ENCODE peak calls at places on chromosomes 16 and 17, in five cellular contexts. One of them, this sample, is unnamed.

GRCh38 chr16:52532384-52532783 is 14.6 kb downstream of the TOX3 start:
- DNase-seq in LNCaP clone FGC: no peak
- DNase-seq in A549: no peak
- DNase-seq in progenitor cell of endocrine pancreas: no peak
- DNase-seq in esophagus squamous epithelium: no peak
- DNase-seq in this sample: no peak

GRCh38 chr17:39618252-39618913 is 8.4 kb upstream of the PPP1R1B start:
- DNase-seq in LNCaP clone FGC: no peak
- DNase-seq in A549: no peak
- DNase-seq in progenitor cell of endocrine pancreas: no peak
- DNase-seq in esophagus squamous epithelium: no peak
- DNase-seq in this sample: no peak

GRCh38 chr17:57985675-57985974 is 2.4 kb downstream of the VEZF1 start:
- DNase-seq in LNCaP clone FGC: no peak
- DNase-seq in A549: peak; percentile 43
- DNase-seq in progenitor cell of endocrine pancreas: no peak
- DNase-seq in esophagus squamous epithelium: no peak
- DNase-seq in this sample: no peak

GRCh38 chr17:66422181-66422580 is 119.8 kb downstream of the PRKCA start:
- DNase-seq in LNCaP clone FGC: no peak
- DNase-seq in A549: peak; percentile 33
- DNase-seq in progenitor cell of endocrine pancreas: no peak
- DNase-seq in esophagus squamous epithelium: no peak
- DNase-seq in this sample: no peak

GRCh38 chr17:7404737-7405412 is 978 bp upstream of the TMEM256 start:
- DNase-seq in LNCaP clone FGC: no peak
- DNase-seq in A549: no peak
- DNase-seq in progenitor cell of endocrine pancreas: no peak
- DNase-seq in esophagus squamous epithelium: no peak
- DNase-seq in this sample: peak; percentile 16

GRCh38 chr16:84732674-84733352 is 33.0 kb downstream of the USP10 start:
- DNase-seq in LNCaP clone FGC: peak; percentile 93
- DNase-seq in A549: peak; percentile 63
- DNase-seq in progenitor cell of endocrine pancreas: no peak
- DNase-seq in esophagus squamous epithelium: no peak
- DNase-seq in this sample: no peak

GRCh38 chr17:6420173-6420641 is 14.7 kb downstream of the AIPL1 start:
- DNase-seq in LNCaP clone FGC: no peak
- DNase-seq in A549: peak; percentile 44
- DNase-seq in progenitor cell of endocrine pancreas: peak; percentile 38
- DNase-seq in esophagus squamous epithelium: no peak
- DNase-seq in this sample: peak; percentile 37

GRCh38 chr17:7336240-7337175 is at the start of gene ACAP1:
- DNase-seq in LNCaP clone FGC: no peak
- DNase-seq in A549: no peak
- DNase-seq in progenitor cell of endocrine pancreas: no peak
- DNase-seq in esophagus squamous epithelium: no peak
- DNase-seq in this sample: no peak

GRCh38 chr16:3188925-3189825 is 1.2 kb downstream of the OR1F1 start:
- DNase-seq in LNCaP clone FGC: no peak
- DNase-seq in A549: peak; percentile 91
- DNase-seq in progenitor cell of endocrine pancreas: no peak
- DNase-seq in esophagus squamous epithelium: no peak
- DNase-seq in this sample: peak; percentile 55

GRCh38 chr16:65117701-65118448 is 4.0 kb downstream of the CDH11 start:
- DNase-seq in LNCaP clone FGC: peak; percentile 27
- DNase-seq in A549: peak; percentile 70
- DNase-seq in progenitor cell of endocrine pancreas: peak; percentile 58
- DNase-seq in esophagus squamous epithelium: no peak
- DNase-seq in this sample: peak; percentile 67

GRCh38 chr16:12651765-12652531 is 151.7 kb downstream of the CPPED1 start:
- DNase-seq in LNCaP clone FGC: no peak
- DNase-seq in A549: no peak
- DNase-seq in progenitor cell of endocrine pancreas: no peak
- DNase-seq in esophagus squamous epithelium: no peak
- DNase-seq in this sample: no peak

GRCh38 chr17:13531701-13532100 is 70.0 kb downstream of the HS3ST3A1 start:
- DNase-seq in LNCaP clone FGC: no peak
- DNase-seq in A549: no peak
- DNase-seq in progenitor cell of endocrine pancreas: no peak
- DNase-seq in esophagus squamous epithelium: no peak
- DNase-seq in this sample: no peak

GRCh38 chr16:56424791-56425438 is 430 bp downstream of the AMFR start:
- DNase-seq in LNCaP clone FGC: no peak
- DNase-seq in A549: no peak
- DNase-seq in progenitor cell of endocrine pancreas: peak; percentile 53
- DNase-seq in esophagus squamous epithelium: no peak
- DNase-seq in this sample: peak; percentile 36

GRCh38 chr17:46908352-46908751 is 14.6 kb upstream of the GOSR2 start:
- DNase-seq in LNCaP clone FGC: no peak
- DNase-seq in A549: no peak
- DNase-seq in progenitor cell of endocrine pancreas: no peak
- DNase-seq in esophagus squamous epithelium: no peak
- DNase-seq in this sample: no peak

GRCh38 chr17:40936437-40936971 is 942 bp downstream of the KRT23 start:
- DNase-seq in LNCaP clone FGC: no peak
- DNase-seq in A549: no peak
- DNase-seq in progenitor cell of endocrine pancreas: no peak
- DNase-seq in esophagus squamous epithelium: no peak
- DNase-seq in this sample: no peak

GRCh38 chr16:69852815-69853214 is 90.7 kb downstream of the WWP2 start:
- DNase-seq in LNCaP clone FGC: no peak
- DNase-seq in A549: no peak
- DNase-seq in progenitor cell of endocrine pancreas: no peak
- DNase-seq in esophagus squamous epithelium: no peak
- DNase-seq in this sample: no peak

GRCh38 chr16:67562526-67562917 is at the start of gene CTCF:
- DNase-seq in LNCaP clone FGC: no peak
- DNase-seq in A549: peak; percentile 84
- DNase-seq in progenitor cell of endocrine pancreas: peak; percentile 68
- DNase-seq in esophagus squamous epithelium: no peak
- DNase-seq in this sample: no peak

GRCh38 chr16:3640632-3641501 is 13.6 kb upstream of the DNASE1 start:
- DNase-seq in LNCaP clone FGC: no peak
- DNase-seq in A549: no peak
- DNase-seq in progenitor cell of endocrine pancreas: no peak
- DNase-seq in esophagus squamous epithelium: no peak
- DNase-seq in this sample: no peak

DNA sequence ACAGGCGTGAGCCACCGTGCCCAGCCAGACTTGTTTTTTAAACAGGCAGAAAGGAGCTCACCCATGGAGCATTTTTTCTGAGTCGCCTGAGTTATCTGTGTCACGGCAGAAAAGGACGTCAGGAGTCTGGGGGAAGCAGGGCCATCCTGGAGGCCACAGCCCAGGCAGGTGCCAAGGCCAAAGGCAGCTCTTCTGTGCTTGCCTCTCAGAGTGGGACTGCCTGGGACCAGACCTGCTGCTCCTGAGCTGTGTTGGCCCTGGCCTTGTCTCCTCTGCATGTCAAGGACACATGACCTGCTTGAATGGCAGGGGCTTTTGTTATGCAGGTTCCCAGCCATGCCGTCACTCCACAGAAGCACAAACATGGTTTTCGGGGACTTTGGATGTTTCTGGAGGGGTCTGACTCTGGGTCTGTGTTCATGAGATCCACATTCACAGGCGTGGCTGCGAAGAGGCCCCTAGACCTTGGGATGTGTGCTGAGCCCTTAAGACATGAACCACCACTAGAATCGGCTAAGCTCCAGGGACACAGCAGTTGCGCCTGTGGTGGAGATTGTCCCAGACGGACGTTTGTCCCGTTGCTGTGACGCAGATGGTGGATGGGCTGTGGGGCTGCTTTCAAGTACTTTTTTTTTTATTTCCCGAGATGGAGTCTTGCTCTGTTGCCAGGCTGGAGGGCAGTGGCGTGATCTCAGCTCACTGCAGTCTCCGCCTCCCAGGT is 33.8 kb downstream of the FOXK2 start:
- DNase-seq in LNCaP clone FGC: no peak
- DNase-seq in A549: no peak
- DNase-seq in progenitor cell of endocrine pancreas: no peak
- DNase-seq in esophagus squamous epithelium: no peak
- DNase-seq in this sample: no peak
- TF ChIP-seq CTCF in LNCaP clone FGC: no peak
- TF ChIP-seq CTCF in A549: no peak
- TF ChIP-seq CTCF in progenitor cell of endocrine pancreas: no peak
- TF ChIP-seq CTCF in esophagus squamous epithelium: no peak
- TF ChIP-seq CTCF in this sample: no peak

GRCh38 chr16:63530208-63530607 is 1494.0 kb upstream of the CDH8 start:
- DNase-seq in LNCaP clone FGC: no peak
- DNase-seq in A549: no peak
- DNase-seq in progenitor cell of endocrine pancreas: no peak
- DNase-seq in esophagus squamous epithelium: no peak
- DNase-seq in this sample: no peak
- TF ChIP-seq CTCF in LNCaP clone FGC: peak; percentile 45
- TF ChIP-seq CTCF in A549: no peak
- TF ChIP-seq CTCF in progenitor cell of endocrine pancreas: no peak
- TF ChIP-seq CTCF in esophagus squamous epithelium: no peak
- TF ChIP-seq CTCF in this sample: no peak

DNA sequence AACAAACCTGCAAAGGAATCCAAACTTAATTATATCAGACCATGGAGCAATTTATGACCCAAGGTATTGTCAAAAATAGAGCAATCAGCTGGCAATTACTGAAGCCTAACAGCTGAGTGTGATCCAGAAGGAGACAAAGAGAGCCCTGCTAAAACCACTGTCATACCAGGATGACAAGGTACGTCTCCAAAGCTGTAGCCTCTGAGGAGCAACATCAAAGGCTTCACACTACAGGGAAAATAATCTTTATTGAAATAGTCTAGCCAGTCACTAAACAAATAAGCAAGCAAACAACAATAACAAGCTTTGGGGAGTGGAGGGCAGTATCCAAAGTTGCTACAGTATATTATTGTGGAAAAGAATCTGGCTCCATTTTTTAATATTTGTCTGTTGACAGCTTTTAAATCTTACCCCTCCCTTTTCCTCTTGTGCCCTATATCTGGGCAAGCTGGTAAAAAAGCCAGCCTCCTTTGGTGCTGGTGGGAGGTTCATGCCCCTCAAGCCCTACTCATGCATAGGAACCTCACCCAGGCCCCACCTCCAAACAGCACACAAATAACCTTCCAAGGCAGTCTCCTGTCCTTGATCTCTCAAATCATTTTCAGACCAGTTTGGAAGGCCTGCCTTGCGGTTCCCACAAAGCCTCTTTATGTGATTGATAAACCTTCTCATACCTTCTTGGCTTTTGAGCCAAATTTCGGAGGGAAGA is 73.7 kb downstream of the ITFG1 start:
- DNase-seq in LNCaP clone FGC: no peak
- DNase-seq in A549: no peak
- DNase-seq in progenitor cell of endocrine pancreas: no peak
- DNase-seq in esophagus squamous epithelium: no peak
- DNase-seq in this sample: no peak
- TF ChIP-seq CTCF in LNCaP clone FGC: no peak
- TF ChIP-seq CTCF in A549: no peak
- TF ChIP-seq CTCF in progenitor cell of endocrine pancreas: no peak
- TF ChIP-seq CTCF in esophagus squamous epithelium: no peak
- TF ChIP-seq CTCF in this sample: no peak

DNA sequence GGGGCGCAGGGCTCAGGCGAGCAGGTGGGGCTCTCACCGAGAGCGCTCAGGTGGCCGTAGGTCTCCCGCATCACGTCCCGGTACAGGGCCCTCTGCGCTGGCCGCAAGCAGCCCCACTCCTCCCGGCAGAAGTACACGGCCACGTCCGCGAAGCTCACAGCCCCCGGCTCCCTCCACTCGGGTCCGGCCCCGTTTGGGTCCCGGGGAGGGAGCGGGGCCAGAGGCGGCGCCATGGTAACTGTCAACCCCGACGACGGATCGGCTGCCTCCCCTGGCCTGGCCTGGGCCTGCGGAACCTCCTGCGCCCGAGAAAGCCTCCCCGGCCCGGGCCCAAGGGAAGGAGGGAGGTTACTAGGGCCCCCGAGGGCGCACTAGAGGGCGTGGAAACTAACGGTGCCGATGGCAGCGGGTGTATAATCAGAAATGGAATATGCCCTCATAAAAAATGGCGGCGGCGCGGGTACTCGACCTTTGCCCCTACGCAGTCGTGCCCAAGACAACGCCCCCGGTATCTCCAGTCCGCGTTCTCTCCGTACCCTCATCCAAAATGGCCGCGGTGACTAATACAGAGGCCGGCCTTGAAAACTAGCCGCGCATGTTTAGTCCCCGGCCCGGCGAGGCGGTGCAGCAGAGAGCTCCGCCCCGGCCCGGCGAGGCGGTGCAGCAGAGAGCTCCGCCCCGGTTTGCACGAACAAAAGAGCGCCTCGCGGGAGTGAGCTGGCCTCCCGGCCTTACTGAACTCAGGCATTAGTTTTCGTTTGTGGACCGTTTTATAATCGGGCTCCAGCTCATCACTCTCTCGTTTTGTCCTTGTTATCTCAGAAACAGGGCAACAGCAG is at the start of gene ZNF764:
- DNase-seq in LNCaP clone FGC: peak; percentile 92
- DNase-seq in A549: peak; percentile 99
- DNase-seq in progenitor cell of endocrine pancreas: peak; percentile 83
- DNase-seq in esophagus squamous epithelium: peak; percentile 93
- DNase-seq in this sample: peak; percentile 91
- TF ChIP-seq CTCF in LNCaP clone FGC: no peak
- TF ChIP-seq CTCF in A549: no peak
- TF ChIP-seq CTCF in progenitor cell of endocrine pancreas: peak; percentile 18
- TF ChIP-seq CTCF in esophagus squamous epithelium: no peak
- TF ChIP-seq CTCF in this sample: no peak

DNA sequence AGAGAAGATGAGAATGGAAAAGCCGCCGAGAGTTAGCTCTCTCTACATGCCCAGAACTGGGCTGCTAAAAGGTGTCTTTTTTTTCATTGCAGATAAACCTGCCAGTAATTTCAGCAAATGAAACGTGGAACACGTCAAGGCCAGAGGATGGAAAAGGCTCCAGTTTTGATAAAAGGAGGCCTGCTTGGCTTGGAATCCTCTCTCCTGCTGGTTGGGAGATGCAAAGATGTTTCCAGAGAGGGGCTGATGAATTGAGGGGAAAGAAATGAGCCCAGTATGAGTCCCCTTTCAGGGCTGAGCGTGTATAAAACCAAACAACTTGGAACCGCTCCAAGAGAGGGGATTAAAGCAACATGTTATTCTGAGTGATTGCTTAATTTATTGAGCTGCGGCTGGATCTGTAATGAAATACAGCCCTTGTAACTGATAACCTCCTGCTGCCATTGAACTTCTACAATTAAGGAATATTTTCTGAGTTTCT is 254.8 kb downstream of the MRTFB start:
- DNase-seq in LNCaP clone FGC: no peak
- DNase-seq in A549: no peak
- DNase-seq in progenitor cell of endocrine pancreas: no peak
- DNase-seq in esophagus squamous epithelium: no peak
- DNase-seq in this sample: no peak
- TF ChIP-seq CTCF in LNCaP clone FGC: no peak
- TF ChIP-seq CTCF in A549: no peak
- TF ChIP-seq CTCF in progenitor cell of endocrine pancreas: no peak
- TF ChIP-seq CTCF in esophagus squamous epithelium: no peak
- TF ChIP-seq CTCF in this sample: no peak

DNA sequence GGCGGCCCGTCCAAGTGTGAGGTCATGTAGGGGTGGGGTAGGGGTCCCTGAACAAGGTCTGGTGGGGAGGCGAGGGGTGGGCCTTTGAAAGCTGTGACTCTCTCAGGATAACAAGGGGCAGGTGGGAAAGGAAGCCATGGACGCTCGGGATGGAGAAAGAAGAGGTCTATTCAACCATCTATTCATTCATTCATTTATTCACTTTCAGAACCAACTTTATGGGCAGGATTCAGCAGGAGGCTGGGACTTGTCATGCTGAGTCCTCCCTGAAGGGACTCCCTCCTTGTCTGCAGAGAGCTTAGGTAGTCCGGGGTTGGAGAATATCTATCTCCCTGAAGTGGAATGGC is 8.6 kb upstream of the CD300A start:
- DNase-seq in LNCaP clone FGC: no peak
- DNase-seq in A549: no peak
- DNase-seq in progenitor cell of endocrine pancreas: no peak
- DNase-seq in esophagus squamous epithelium: no peak
- DNase-seq in this sample: no peak
- TF ChIP-seq CTCF in LNCaP clone FGC: no peak
- TF ChIP-seq CTCF in A549: peak; percentile 37
- TF ChIP-seq CTCF in progenitor cell of endocrine pancreas: no peak
- TF ChIP-seq CTCF in esophagus squamous epithelium: no peak
- TF ChIP-seq CTCF in this sample: peak; percentile 16